ENCODE peak calls at places on chromosome 15, in ten cellular contexts. One of them, this sample, is unnamed.

GRCh38 chr15:40554164-40554530 is 10.7 kb downstream of the CCDC32 start:
- DNase-seq in EL: no peak
- DNase-seq in activated T-cell treated with anti-CD3 and anti-CD28 coated beads for 1 hour: no peak
- DNase-seq in CD8-positive, alpha-beta T cell: no peak
- DNase-seq in CD4-positive, alpha-beta memory T cell: no peak
- DNase-seq in AG08395: no peak
- DNase-seq in NCI-H187 treated with DMSO at 0.1 percent for 48 hours: no peak
- DNase-seq in foreskin keratinocyte: no peak
- DNase-seq in Calu3: no peak
- DNase-seq in C1 segment of cervical spinal cord: no peak
- DNase-seq in this sample: no peak

GRCh38 chr15:77069521-77070121 is 1.3 kb downstream of the TSPAN3 start:
- DNase-seq in CD8-positive, alpha-beta T cell: no peak
- DNase-seq in foreskin keratinocyte: no peak
- DNase-seq in NCI-H187 treated with DMSO at 0.1 percent for 48 hours: no peak
- DNase-seq in AG08395: no peak
- DNase-seq in C1 segment of cervical spinal cord: no peak
- DNase-seq in activated T-cell treated with anti-CD3 and anti-CD28 coated beads for 1 hour: no peak
- DNase-seq in EL: no peak
- DNase-seq in Calu3: peak
- DNase-seq in CD4-positive, alpha-beta memory T cell: no peak
- DNase-seq in this sample: no peak

GRCh38 chr15:73857193-73857920 is 16.0 kb upstream of the TBC1D21 start:
- DNase-seq in CD4-positive, alpha-beta memory T cell: no peak
- DNase-seq in foreskin keratinocyte: no peak
- DNase-seq in activated T-cell treated with anti-CD3 and anti-CD28 coated beads for 1 hour: no peak
- DNase-seq in NCI-H187 treated with DMSO at 0.1 percent for 48 hours: no peak
- DNase-seq in AG08395: no peak
- DNase-seq in CD8-positive, alpha-beta T cell: no peak
- DNase-seq in C1 segment of cervical spinal cord: no peak
- DNase-seq in EL: no peak
- DNase-seq in Calu3: no peak
- DNase-seq in this sample: no peak

GRCh38 chr15:26376243-26376642 is 396.6 kb downstream of the GABRB3 start:
- DNase-seq in NCI-H187 treated with DMSO at 0.1 percent for 48 hours: no peak
- DNase-seq in activated T-cell treated with anti-CD3 and anti-CD28 coated beads for 1 hour: no peak
- DNase-seq in CD4-positive, alpha-beta memory T cell: no peak
- DNase-seq in AG08395: no peak
- DNase-seq in EL: no peak
- DNase-seq in C1 segment of cervical spinal cord: no peak
- DNase-seq in CD8-positive, alpha-beta T cell: no peak
- DNase-seq in Calu3: no peak
- DNase-seq in foreskin keratinocyte: no peak
- DNase-seq in this sample: no peak

GRCh38 chr15:41493205-41493901 is at the start of gene ITPKA:
- DNase-seq in EL: peak
- DNase-seq in CD4-positive, alpha-beta memory T cell: peak
- DNase-seq in foreskin keratinocyte: no peak
- DNase-seq in AG08395: peak
- DNase-seq in C1 segment of cervical spinal cord: peak
- DNase-seq in Calu3: peak
- DNase-seq in NCI-H187 treated with DMSO at 0.1 percent for 48 hours: no peak
- DNase-seq in CD8-positive, alpha-beta T cell: peak
- DNase-seq in activated T-cell treated with anti-CD3 and anti-CD28 coated beads for 1 hour: peak
- DNase-seq in this sample: no peak

GRCh38 chr15:71743861-71744382 is 66.4 kb upstream of the NR2E3 start:
- DNase-seq in CD4-positive, alpha-beta memory T cell: peak
- DNase-seq in NCI-H187 treated with DMSO at 0.1 percent for 48 hours: no peak
- DNase-seq in AG08395: peak
- DNase-seq in CD8-positive, alpha-beta T cell: peak
- DNase-seq in foreskin keratinocyte: no peak
- DNase-seq in Calu3: peak
- DNase-seq in C1 segment of cervical spinal cord: peak
- DNase-seq in EL: peak
- DNase-seq in activated T-cell treated with anti-CD3 and anti-CD28 coated beads for 1 hour: peak
- DNase-seq in this sample: no peak

GRCh38 chr15:89749951-89750559 is 994 bp downstream of the MESP1 start:
- DNase-seq in C1 segment of cervical spinal cord: peak
- DNase-seq in Calu3: peak
- DNase-seq in CD4-positive, alpha-beta memory T cell: no peak
- DNase-seq in CD8-positive, alpha-beta T cell: no peak
- DNase-seq in NCI-H187 treated with DMSO at 0.1 percent for 48 hours: no peak
- DNase-seq in EL: no peak
- DNase-seq in activated T-cell treated with anti-CD3 and anti-CD28 coated beads for 1 hour: no peak
- DNase-seq in AG08395: no peak
- DNase-seq in foreskin keratinocyte: no peak
- DNase-seq in this sample: no peak

GRCh38 chr15:99423186-99424130 is 142.3 kb upstream of the MEF2A start:
- DNase-seq in foreskin keratinocyte: no peak
- DNase-seq in CD8-positive, alpha-beta T cell: no peak
- DNase-seq in NCI-H187 treated with DMSO at 0.1 percent for 48 hours: no peak
- DNase-seq in CD4-positive, alpha-beta memory T cell: no peak
- DNase-seq in C1 segment of cervical spinal cord: no peak
- DNase-seq in EL: no peak
- DNase-seq in AG08395: no peak
- DNase-seq in activated T-cell treated with anti-CD3 and anti-CD28 coated beads for 1 hour: no peak
- DNase-seq in Calu3: no peak
- DNase-seq in this sample: no peak

GRCh38 chr15:82847703-82848102 is 38.3 kb downstream of the WHAMM start:
- DNase-seq in foreskin keratinocyte: no peak
- DNase-seq in NCI-H187 treated with DMSO at 0.1 percent for 48 hours: no peak
- DNase-seq in activated T-cell treated with anti-CD3 and anti-CD28 coated beads for 1 hour: no peak
- DNase-seq in CD4-positive, alpha-beta memory T cell: no peak
- DNase-seq in EL: peak
- DNase-seq in AG08395: no peak
- DNase-seq in CD8-positive, alpha-beta T cell: no peak
- DNase-seq in C1 segment of cervical spinal cord: no peak
- DNase-seq in Calu3: no peak
- DNase-seq in this sample: no peak

GRCh38 chr15:88704791-88705768 is 66.3 kb downstream of the ISG20 start:
- DNase-seq in NCI-H187 treated with DMSO at 0.1 percent for 48 hours: no peak
- DNase-seq in Calu3: no peak
- DNase-seq in CD4-positive, alpha-beta memory T cell: no peak
- DNase-seq in AG08395: peak
- DNase-seq in EL: peak
- DNase-seq in activated T-cell treated with anti-CD3 and anti-CD28 coated beads for 1 hour: no peak
- DNase-seq in CD8-positive, alpha-beta T cell: no peak
- DNase-seq in C1 segment of cervical spinal cord: peak
- DNase-seq in foreskin keratinocyte: no peak
- DNase-seq in this sample: no peak

GRCh38 chr15:44137750-44138149 is 57.3 kb downstream of the FRMD5 start:
- DNase-seq in EL: peak
- DNase-seq in CD8-positive, alpha-beta T cell: no peak
- DNase-seq in AG08395: peak
- DNase-seq in C1 segment of cervical spinal cord: no peak
- DNase-seq in foreskin keratinocyte: no peak
- DNase-seq in NCI-H187 treated with DMSO at 0.1 percent for 48 hours: no peak
- DNase-seq in CD4-positive, alpha-beta memory T cell: no peak
- DNase-seq in activated T-cell treated with anti-CD3 and anti-CD28 coated beads for 1 hour: no peak
- DNase-seq in Calu3: peak
- DNase-seq in this sample: no peak

GRCh38 chr15:36263666-36264065 is 315.8 kb upstream of the CDIN1 start:
- DNase-seq in activated T-cell treated with anti-CD3 and anti-CD28 coated beads for 1 hour: no peak
- DNase-seq in AG08395: peak
- DNase-seq in Calu3: no peak
- DNase-seq in CD4-positive, alpha-beta memory T cell: no peak
- DNase-seq in EL: no peak
- DNase-seq in NCI-H187 treated with DMSO at 0.1 percent for 48 hours: no peak
- DNase-seq in CD8-positive, alpha-beta T cell: no peak
- DNase-seq in foreskin keratinocyte: no peak
- DNase-seq in C1 segment of cervical spinal cord: no peak
- DNase-seq in this sample: no peak

GRCh38 chr15:63082366-63082765 is 39.3 kb upstream of the LACTB start:
- DNase-seq in NCI-H187 treated with DMSO at 0.1 percent for 48 hours: no peak
- DNase-seq in activated T-cell treated with anti-CD3 and anti-CD28 coated beads for 1 hour: no peak
- DNase-seq in CD4-positive, alpha-beta memory T cell: no peak
- DNase-seq in CD8-positive, alpha-beta T cell: no peak
- DNase-seq in EL: no peak
- DNase-seq in foreskin keratinocyte: no peak
- DNase-seq in AG08395: no peak
- DNase-seq in Calu3: no peak
- DNase-seq in C1 segment of cervical spinal cord: no peak
- DNase-seq in this sample: no peak

GRCh38 chr15:91528811-91529210 is 324.7 kb upstream of the SLCO3A1 start:
- DNase-seq in C1 segment of cervical spinal cord: no peak
- DNase-seq in CD4-positive, alpha-beta memory T cell: no peak
- DNase-seq in NCI-H187 treated with DMSO at 0.1 percent for 48 hours: no peak
- DNase-seq in AG08395: no peak
- DNase-seq in foreskin keratinocyte: no peak
- DNase-seq in EL: no peak
- DNase-seq in activated T-cell treated with anti-CD3 and anti-CD28 coated beads for 1 hour: no peak
- DNase-seq in CD8-positive, alpha-beta T cell: no peak
- DNase-seq in Calu3: no peak
- DNase-seq in this sample: no peak

GRCh38 chr15:68503791-68504720 is 72.1 kb upstream of the ITGA11 start:
- DNase-seq in NCI-H187 treated with DMSO at 0.1 percent for 48 hours: no peak
- DNase-seq in CD4-positive, alpha-beta memory T cell: no peak
- DNase-seq in activated T-cell treated with anti-CD3 and anti-CD28 coated beads for 1 hour: no peak
- DNase-seq in Calu3: no peak
- DNase-seq in EL: peak
- DNase-seq in foreskin keratinocyte: no peak
- DNase-seq in C1 segment of cervical spinal cord: no peak
- DNase-seq in AG08395: peak
- DNase-seq in CD8-positive, alpha-beta T cell: no peak
- DNase-seq in this sample: no peak

GRCh38 chr15:100873029-100873677 is 6.5 kb upstream of the ALDH1A3 start:
- DNase-seq in activated T-cell treated with anti-CD3 and anti-CD28 coated beads for 1 hour: peak
- DNase-seq in EL: peak
- DNase-seq in AG08395: peak
- DNase-seq in Calu3: peak
- DNase-seq in NCI-H187 treated with DMSO at 0.1 percent for 48 hours: peak
- DNase-seq in C1 segment of cervical spinal cord: peak
- DNase-seq in CD4-positive, alpha-beta memory T cell: peak
- DNase-seq in foreskin keratinocyte: peak
- DNase-seq in CD8-positive, alpha-beta T cell: peak
- DNase-seq in this sample: peak

GRCh38 chr15:76206325-76206976 is 104.8 kb downstream of the ETFA start:
- DNase-seq in foreskin keratinocyte: no peak
- DNase-seq in activated T-cell treated with anti-CD3 and anti-CD28 coated beads for 1 hour: no peak
- DNase-seq in C1 segment of cervical spinal cord: peak
- DNase-seq in NCI-H187 treated with DMSO at 0.1 percent for 48 hours: peak
- DNase-seq in CD4-positive, alpha-beta memory T cell: no peak
- DNase-seq in EL: peak
- DNase-seq in AG08395: no peak
- DNase-seq in Calu3: peak
- DNase-seq in CD8-positive, alpha-beta T cell: no peak
- DNase-seq in this sample: peak

GRCh38 chr15:101617390-101617965 is 34.7 kb downstream of the TM2D3 start:
- DNase-seq in AG08395: no peak
- DNase-seq in activated T-cell treated with anti-CD3 and anti-CD28 coated beads for 1 hour: no peak
- DNase-seq in CD8-positive, alpha-beta T cell: no peak
- DNase-seq in foreskin keratinocyte: no peak
- DNase-seq in NCI-H187 treated with DMSO at 0.1 percent for 48 hours: no peak
- DNase-seq in Calu3: no peak
- DNase-seq in EL: no peak
- DNase-seq in C1 segment of cervical spinal cord: no peak
- DNase-seq in CD4-positive, alpha-beta memory T cell: no peak
- DNase-seq in this sample: no peak

GRCh38 chr15:84570164-84570692 is 30.6 kb upstream of the ZSCAN2 start:
- DNase-seq in activated T-cell treated with anti-CD3 and anti-CD28 coated beads for 1 hour: peak
- DNase-seq in CD8-positive, alpha-beta T cell: peak
- DNase-seq in CD4-positive, alpha-beta memory T cell: peak
- DNase-seq in foreskin keratinocyte: no peak
- DNase-seq in Calu3: peak
- DNase-seq in AG08395: peak
- DNase-seq in EL: peak
- DNase-seq in NCI-H187 treated with DMSO at 0.1 percent for 48 hours: no peak
- DNase-seq in C1 segment of cervical spinal cord: no peak
- DNase-seq in this sample: no peak

GRCh38 chr15:86629957-86630356 is 550.3 kb downstream of the AGBL1 start:
- DNase-seq in foreskin keratinocyte: no peak
- DNase-seq in AG08395: no peak
- DNase-seq in CD4-positive, alpha-beta memory T cell: no peak
- DNase-seq in activated T-cell treated with anti-CD3 and anti-CD28 coated beads for 1 hour: no peak
- DNase-seq in Calu3: no peak
- DNase-seq in EL: no peak
- DNase-seq in NCI-H187 treated with DMSO at 0.1 percent for 48 hours: no peak
- DNase-seq in CD8-positive, alpha-beta T cell: no peak
- DNase-seq in C1 segment of cervical spinal cord: no peak
- DNase-seq in this sample: no peak

GRCh38 chr15:28903555-28903954 is 17.8 kb downstream of the APBA2 start:
- DNase-seq in Calu3: no peak
- DNase-seq in CD8-positive, alpha-beta T cell: no peak
- DNase-seq in C1 segment of cervical spinal cord: no peak
- DNase-seq in CD4-positive, alpha-beta memory T cell: no peak
- DNase-seq in AG08395: no peak
- DNase-seq in activated T-cell treated with anti-CD3 and anti-CD28 coated beads for 1 hour: no peak
- DNase-seq in EL: no peak
- DNase-seq in NCI-H187 treated with DMSO at 0.1 percent for 48 hours: no peak
- DNase-seq in foreskin keratinocyte: no peak
- DNase-seq in this sample: no peak

GRCh38 chr15:66573719-66574641 is 8.2 kb upstream of the LCTL start:
- DNase-seq in AG08395: peak
- DNase-seq in C1 segment of cervical spinal cord: no peak
- DNase-seq in Calu3: no peak
- DNase-seq in NCI-H187 treated with DMSO at 0.1 percent for 48 hours: no peak
- DNase-seq in activated T-cell treated with anti-CD3 and anti-CD28 coated beads for 1 hour: no peak
- DNase-seq in foreskin keratinocyte: no peak
- DNase-seq in EL: peak
- DNase-seq in CD8-positive, alpha-beta T cell: no peak
- DNase-seq in CD4-positive, alpha-beta memory T cell: no peak
- DNase-seq in this sample: no peak